ENCODE peak calls at places on chromosome 18, in nine cellular contexts. One of them, this sample, is unnamed.

GRCh38 chr18:55762424-55762823 is 174.4 kb upstream of the TCF4 start:
- DNase-seq in osteocyte: no peak
- DNase-seq in IMR-90: no peak
- DNase-seq in A549: no peak
- DNase-seq in AG04449: no peak
- DNase-seq in AG04450: no peak
- DNase-seq in kidney epithelial cell: no peak
- DNase-seq in Calu3: no peak
- DNase-seq in gastrocnemius medialis: no peak
- DNase-seq in this sample: no peak

GRCh38 chr18:10353791-10354190 is 100.6 kb upstream of the APCDD1 start:
- DNase-seq in IMR-90: peak; percentile 95
- DNase-seq in kidney epithelial cell: no peak
- DNase-seq in Calu3: no peak
- DNase-seq in AG04449: peak; percentile 84
- DNase-seq in osteocyte: no peak
- DNase-seq in gastrocnemius medialis: no peak
- DNase-seq in A549: no peak
- DNase-seq in AG04450: peak; percentile 55
- DNase-seq in this sample: no peak

GRCh38 chr18:13611058-13611615 is 115.2 kb downstream of the FAM210A start:
- DNase-seq in gastrocnemius medialis: peak; percentile 38
- DNase-seq in A549: no peak
- DNase-seq in osteocyte: peak; percentile 53
- DNase-seq in Calu3: no peak
- DNase-seq in kidney epithelial cell: no peak
- DNase-seq in AG04449: no peak
- DNase-seq in AG04450: no peak
- DNase-seq in IMR-90: peak; percentile 13
- DNase-seq in this sample: no peak

GRCh38 chr18:37519506-37520135 is 46.0 kb downstream of the CELF4 start:
- DNase-seq in AG04450: no peak
- DNase-seq in Calu3: no peak
- DNase-seq in osteocyte: no peak
- DNase-seq in A549: no peak
- DNase-seq in IMR-90: no peak
- DNase-seq in AG04449: no peak
- DNase-seq in kidney epithelial cell: no peak
- DNase-seq in gastrocnemius medialis: no peak
- DNase-seq in this sample: no peak

GRCh38 chr18:50582500-50582899 is 22.6 kb downstream of the MAPK4 start:
- DNase-seq in A549: no peak
- DNase-seq in Calu3: no peak
- DNase-seq in gastrocnemius medialis: peak; percentile 52
- DNase-seq in kidney epithelial cell: no peak
- DNase-seq in AG04450: no peak
- DNase-seq in IMR-90: no peak
- DNase-seq in osteocyte: no peak
- DNase-seq in AG04449: no peak
- DNase-seq in this sample: no peak

GRCh38 chr18:5058768-5059539 is 138.1 kb downstream of the AKAIN1 start:
- DNase-seq in AG04449: no peak
- DNase-seq in gastrocnemius medialis: peak; percentile 13
- DNase-seq in A549: no peak
- DNase-seq in IMR-90: no peak
- DNase-seq in AG04450: no peak
- DNase-seq in Calu3: no peak
- DNase-seq in osteocyte: no peak
- DNase-seq in kidney epithelial cell: no peak
- DNase-seq in this sample: peak; percentile 13

GRCh38 chr18:50374170-50374752 is 585 bp upstream of the SKA1 start:
- DNase-seq in gastrocnemius medialis: no peak
- DNase-seq in IMR-90: no peak
- DNase-seq in AG04449: no peak
- DNase-seq in A549: no peak
- DNase-seq in osteocyte: no peak
- DNase-seq in AG04450: no peak
- DNase-seq in kidney epithelial cell: no peak
- DNase-seq in Calu3: no peak
- DNase-seq in this sample: no peak

GRCh38 chr18:46297621-46298020 is 193.4 kb downstream of the HAUS1 start:
- DNase-seq in A549: no peak
- DNase-seq in AG04449: no peak
- DNase-seq in Calu3: no peak
- DNase-seq in IMR-90: no peak
- DNase-seq in kidney epithelial cell: no peak
- DNase-seq in gastrocnemius medialis: no peak
- DNase-seq in AG04450: no peak
- DNase-seq in osteocyte: no peak
- DNase-seq in this sample: no peak

GRCh38 chr18:51235011-51235789 is 37.7 kb upstream of the MEX3C start:
- DNase-seq in AG04449: no peak
- DNase-seq in osteocyte: peak; percentile 74
- DNase-seq in IMR-90: no peak
- DNase-seq in AG04450: no peak
- DNase-seq in A549: peak; percentile 48
- DNase-seq in Calu3: peak; percentile 63
- DNase-seq in gastrocnemius medialis: no peak
- DNase-seq in kidney epithelial cell: peak; percentile 19
- DNase-seq in this sample: no peak

GRCh38 chr18:21000667-21001066 is 110.9 kb downstream of the ROCK1 start:
- DNase-seq in IMR-90: peak; percentile 32
- DNase-seq in AG04449: no peak
- DNase-seq in kidney epithelial cell: no peak
- DNase-seq in osteocyte: no peak
- DNase-seq in gastrocnemius medialis: no peak
- DNase-seq in AG04450: no peak
- DNase-seq in Calu3: no peak
- DNase-seq in A549: no peak
- DNase-seq in this sample: no peak

GRCh38 chr18:79305976-79306375 is 89.8 kb upstream of the NFATC1 start:
- DNase-seq in IMR-90: no peak
- DNase-seq in AG04450: no peak
- DNase-seq in Calu3: no peak
- DNase-seq in A549: no peak
- DNase-seq in osteocyte: no peak
- DNase-seq in gastrocnemius medialis: no peak
- DNase-seq in kidney epithelial cell: no peak
- DNase-seq in AG04449: no peak
- DNase-seq in this sample: no peak

GRCh38 chr18:79315589-79315988 is 80.1 kb upstream of the NFATC1 start:
- DNase-seq in Calu3: no peak
- DNase-seq in osteocyte: no peak
- DNase-seq in A549: no peak
- DNase-seq in IMR-90: no peak
- DNase-seq in AG04450: no peak
- DNase-seq in gastrocnemius medialis: no peak
- DNase-seq in AG04449: no peak
- DNase-seq in kidney epithelial cell: no peak
- DNase-seq in this sample: no peak

GRCh38 chr18:79309572-79310278 is 86.0 kb upstream of the NFATC1 start:
- DNase-seq in osteocyte: no peak
- DNase-seq in gastrocnemius medialis: no peak
- DNase-seq in IMR-90: no peak
- DNase-seq in kidney epithelial cell: no peak
- DNase-seq in Calu3: no peak
- DNase-seq in A549: no peak
- DNase-seq in AG04450: no peak
- DNase-seq in AG04449: no peak
- DNase-seq in this sample: no peak
- TF ChIP-seq CTCF in osteocyte: no peak
- TF ChIP-seq CTCF in gastrocnemius medialis: no peak
- TF ChIP-seq CTCF in IMR-90: no peak
- TF ChIP-seq CTCF in kidney epithelial cell: no peak
- TF ChIP-seq CTCF in Calu3: no peak
- TF ChIP-seq CTCF in A549: no peak
- TF ChIP-seq CTCF in AG04450: no peak
- TF ChIP-seq CTCF in AG04449: no peak
- TF ChIP-seq CTCF in this sample: no peak

DNA sequence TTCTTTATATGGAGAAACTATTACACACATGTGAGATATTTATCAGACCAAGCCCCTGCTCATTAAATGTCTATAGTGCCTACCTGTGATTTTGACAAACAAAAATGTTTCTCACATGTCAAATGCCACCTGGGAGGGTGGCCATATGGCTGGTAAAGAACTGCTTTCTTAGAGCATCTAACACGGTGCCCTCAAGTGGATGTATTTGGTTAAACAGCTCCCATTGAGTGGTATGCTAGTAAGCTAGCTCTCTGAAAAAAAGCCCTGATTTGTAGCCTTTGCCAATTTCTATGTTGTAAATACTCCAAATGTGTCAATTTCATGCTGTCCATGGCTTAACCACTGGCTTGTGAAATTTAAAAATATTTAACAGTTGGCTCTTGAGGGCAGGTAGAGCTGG is 94.6 kb downstream of the PMAIP1 start:
- DNase-seq in Calu3: no peak
- DNase-seq in osteocyte: no peak
- DNase-seq in AG04449: no peak
- DNase-seq in kidney epithelial cell: no peak
- DNase-seq in A549: peak; percentile 11
- DNase-seq in gastrocnemius medialis: no peak
- DNase-seq in AG04450: no peak
- DNase-seq in IMR-90: peak; percentile 12
- DNase-seq in this sample: no peak
- TF ChIP-seq CTCF in Calu3: no peak
- TF ChIP-seq CTCF in osteocyte: peak; percentile 26
- TF ChIP-seq CTCF in AG04449: peak; percentile 13
- TF ChIP-seq CTCF in kidney epithelial cell: no peak
- TF ChIP-seq CTCF in A549: peak; percentile 7
- TF ChIP-seq CTCF in gastrocnemius medialis: no peak
- TF ChIP-seq CTCF in AG04450: no peak
- TF ChIP-seq CTCF in IMR-90: no peak
- TF ChIP-seq CTCF in this sample: no peak

GRCh38 chr18:8625693-8626092 is 16.5 kb downstream of the RAB12 start:
- DNase-seq in Calu3: no peak
- DNase-seq in A549: no peak
- DNase-seq in AG04450: no peak
- DNase-seq in kidney epithelial cell: no peak
- DNase-seq in IMR-90: no peak
- DNase-seq in osteocyte: no peak
- DNase-seq in gastrocnemius medialis: peak; percentile 59
- DNase-seq in AG04449: no peak
- DNase-seq in this sample: no peak

GRCh38 chr18:8623549-8624106 is 14.4 kb downstream of the RAB12 start:
- DNase-seq in Calu3: peak; percentile 26
- DNase-seq in osteocyte: no peak
- DNase-seq in A549: no peak
- DNase-seq in IMR-90: no peak
- DNase-seq in kidney epithelial cell: no peak
- DNase-seq in gastrocnemius medialis: peak; percentile 78
- DNase-seq in AG04450: no peak
- DNase-seq in AG04449: no peak
- DNase-seq in this sample: no peak

GRCh38 chr18:8627107-8627472 is 17.9 kb downstream of the RAB12 start:
- DNase-seq in AG04450: no peak
- DNase-seq in AG04449: no peak
- DNase-seq in IMR-90: no peak
- DNase-seq in Calu3: no peak
- DNase-seq in kidney epithelial cell: no peak
- DNase-seq in gastrocnemius medialis: peak; percentile 72
- DNase-seq in A549: no peak
- DNase-seq in osteocyte: no peak
- DNase-seq in this sample: no peak

GRCh38 chr18:8627540-8627939 is 18.3 kb downstream of the RAB12 start:
- DNase-seq in AG04449: no peak
- DNase-seq in A549: no peak
- DNase-seq in osteocyte: no peak
- DNase-seq in kidney epithelial cell: no peak
- DNase-seq in IMR-90: no peak
- DNase-seq in AG04450: no peak
- DNase-seq in Calu3: no peak
- DNase-seq in gastrocnemius medialis: no peak
- DNase-seq in this sample: no peak

DNA sequence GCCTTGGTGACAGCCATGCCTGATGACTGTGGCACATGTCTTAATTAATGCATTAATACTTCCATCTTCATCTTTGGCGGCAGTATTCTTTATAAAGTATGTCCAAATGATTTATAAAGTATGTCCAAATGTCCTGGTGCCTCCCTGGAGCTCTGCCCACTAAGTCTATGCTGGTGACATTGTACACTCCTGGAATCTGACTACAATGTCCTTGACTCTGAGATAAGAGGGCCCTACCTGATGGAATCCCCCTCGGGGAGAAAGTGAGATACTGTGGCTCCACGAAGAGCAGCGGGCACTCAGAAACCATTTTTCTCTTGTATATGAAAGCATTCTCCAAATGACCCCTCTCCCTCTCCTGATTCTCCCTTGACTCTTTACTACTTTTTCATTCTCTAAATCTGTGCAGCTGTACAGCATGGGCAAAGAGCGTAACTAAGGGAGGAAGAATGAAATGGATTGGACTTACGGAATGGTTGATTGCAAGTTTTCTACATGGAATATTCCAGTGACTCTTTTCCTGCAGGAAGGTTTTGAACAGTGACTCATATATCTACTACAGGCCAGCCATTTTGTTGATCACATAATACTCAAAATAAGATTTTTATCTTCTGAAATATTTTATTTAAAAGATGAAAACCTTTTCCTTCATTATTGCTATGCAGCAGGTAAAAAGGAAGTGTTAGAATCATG is 17.3 kb downstream of the RAB12 start:
- DNase-seq in A549: no peak
- DNase-seq in gastrocnemius medialis: peak; percentile 37
- DNase-seq in osteocyte: no peak
- DNase-seq in kidney epithelial cell: no peak
- DNase-seq in IMR-90: no peak
- DNase-seq in Calu3: no peak
- DNase-seq in AG04449: no peak
- DNase-seq in AG04450: no peak
- DNase-seq in this sample: no peak
- TF ChIP-seq CTCF in A549: no peak
- TF ChIP-seq CTCF in gastrocnemius medialis: no peak
- TF ChIP-seq CTCF in osteocyte: no peak
- TF ChIP-seq CTCF in kidney epithelial cell: no peak
- TF ChIP-seq CTCF in IMR-90: no peak
- TF ChIP-seq CTCF in Calu3: no peak
- TF ChIP-seq CTCF in AG04449: no peak
- TF ChIP-seq CTCF in AG04450: no peak
- TF ChIP-seq CTCF in this sample: no peak

DNA sequence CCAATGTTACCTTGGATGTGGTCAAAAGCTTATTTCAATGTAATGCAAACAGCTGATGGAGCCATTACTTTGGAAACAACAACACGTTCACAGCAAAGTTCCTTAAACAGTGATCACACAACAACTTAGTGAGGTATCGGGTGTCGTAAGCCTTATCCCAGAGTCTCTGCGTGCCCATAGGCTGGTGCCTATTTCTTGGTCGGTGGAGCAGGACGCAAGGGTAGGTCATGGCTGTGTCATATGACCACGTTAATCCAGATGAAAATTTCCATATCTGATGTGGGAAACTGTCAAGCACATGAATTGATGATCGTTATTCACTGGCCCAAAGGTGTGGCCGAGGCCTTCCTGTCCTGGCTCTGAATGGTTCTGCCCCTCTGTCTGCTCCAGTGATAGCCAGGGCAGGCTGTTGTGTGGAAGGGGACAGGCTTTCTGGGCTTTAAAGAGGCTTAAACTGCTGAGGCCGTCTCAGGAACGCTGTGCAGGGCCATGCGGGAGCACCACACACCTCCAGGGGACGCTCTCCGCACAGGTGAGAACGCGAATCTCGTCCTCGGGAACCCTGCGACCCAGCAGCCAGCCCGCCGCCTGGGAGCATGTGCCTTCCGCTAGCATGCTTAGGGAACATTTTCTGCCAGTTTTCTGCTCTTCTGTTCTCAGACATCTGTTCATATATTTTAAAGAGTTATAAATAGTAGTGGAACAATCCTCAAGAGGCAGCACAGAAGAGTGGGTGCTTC is 90.6 kb downstream of the KCTD1 start:
- DNase-seq in AG04450: no peak
- DNase-seq in IMR-90: no peak
- DNase-seq in Calu3: no peak
- DNase-seq in gastrocnemius medialis: no peak
- DNase-seq in osteocyte: peak; percentile 15
- DNase-seq in A549: no peak
- DNase-seq in AG04449: no peak
- DNase-seq in kidney epithelial cell: no peak
- DNase-seq in this sample: no peak
- TF ChIP-seq CTCF in AG04450: no peak
- TF ChIP-seq CTCF in IMR-90: no peak
- TF ChIP-seq CTCF in Calu3: no peak
- TF ChIP-seq CTCF in gastrocnemius medialis: no peak
- TF ChIP-seq CTCF in osteocyte: no peak
- TF ChIP-seq CTCF in A549: no peak
- TF ChIP-seq CTCF in AG04449: no peak
- TF ChIP-seq CTCF in kidney epithelial cell: peak; percentile 35
- TF ChIP-seq CTCF in this sample: no peak

This sample was measured in uterus.